ENCODE peak calls at places on chromosome 15, in four cellular contexts. C, P, E and S are unnamed samples.

GRCh38 chr15:97995881-97996603 is 35.5 kb downstream of the ARRDC4 start:
- DNase-seq in C (peak; percentile 36), P (no peak), E (peak; percentile 18), S (no peak)

GRCh38 chr15:87949934-87950298 is 306.6 kb downstream of the NTRK3 start:
- DNase-seq in C (no peak), P (no peak), E (no peak), S (no peak)

GRCh38 chr15:62566248-62566647 is 401.2 kb upstream of the C2CD4B start:
- DNase-seq in C (no peak), P (no peak), E (no peak), S (peak; percentile 10)

GRCh38 chr15:56821721-56822425 is 88.6 kb upstream of the ZNF280D start:
- DNase-seq in C (peak; percentile 80), P (no peak), E (peak; percentile 66), S (peak; percentile 77)

GRCh38 chr15:32131803-32132202 is 101.5 kb downstream of the CHRNA7 start:
- DNase-seq in C (no peak), P (no peak), E (no peak), S (no peak)

GRCh38 chr15:81023483-81024264 is 23.0 kb downstream of the TLNRD1 start:
- DNase-seq in C (no peak), P (peak; percentile 97), E (peak; percentile 24), S (peak; percentile 66)

GRCh38 chr15:67147410-67147949 is 82.1 kb downstream of the SMAD3 start:
- DNase-seq in C (no peak), P (no peak), E (no peak), S (no peak)

GRCh38 chr15:39625451-39625850 is 44.6 kb downstream of the THBS1 start:
- DNase-seq in C (no peak), P (no peak), E (no peak), S (no peak)

GRCh38 chr15:60539881-60540613 is 61.1 kb upstream of the ICE2 start:
- DNase-seq in C (no peak), P (no peak), E (no peak), S (no peak)

GRCh38 chr15:89363133-89363532 is 28.5 kb upstream of the POLG start:
- DNase-seq in C (no peak), P (no peak), E (no peak), S (no peak)

GRCh38 chr15:65901336-65901735 is 32.0 kb downstream of the RAB11A start:
- DNase-seq in C (no peak), P (no peak), E (no peak), S (no peak)

GRCh38 chr15:42145546-42146455 is 10.6 kb downstream of the PLA2G4F start:
- DNase-seq in C (no peak), P (no peak), E (no peak), S (no peak)

GRCh38 chr15:85934691-85935090 is 140.0 kb upstream of the KLHL25 start:
- DNase-seq in C (no peak), P (no peak), E (no peak), S (no peak)

GRCh38 chr15:59294574-59294960 is 78.1 kb downstream of the MYO1E start:
- DNase-seq in C (peak; percentile 77), P (no peak), E (no peak), S (no peak)

GRCh38 chr15:59332009-59332408 is 40.7 kb downstream of the MYO1E start:
- DNase-seq in C (no peak), P (no peak), E (no peak), S (no peak)

GRCh38 chr15:74578496-74578994 is 37.1 kb upstream of the CLK3 start:
- DNase-seq in C (no peak), P (no peak), E (no peak), S (no peak)

GRCh38 chr15:70412717-70413266 is 315.1 kb upstream of the TLE3 start:
- DNase-seq in C (no peak), P (no peak), E (no peak), S (no peak)

GRCh38 chr15:64622410-64623260 is 152.8 kb downstream of the RBPMS2 start:
- DNase-seq in C (no peak), P (peak; percentile 96), E (no peak), S (no peak)

GRCh38 chr15:64686130-64686735 is 89.2 kb downstream of the RBPMS2 start:
- DNase-seq in C (peak; percentile 67), P (no peak), E (peak; percentile 49), S (peak; percentile 63)

GRCh38 chr15:41513282-41514227 is at the start of gene LTK:
- DNase-seq in C (no peak), P (no peak), E (peak; percentile 91), S (no peak)

GRCh38 chr15:68582864-68583263 is 4.1 kb downstream of the CORO2B start:
- DNase-seq in C (no peak), P (no peak), E (no peak), S (no peak)

GRCh38 chr15:41827290-41827879 is 507 bp upstream of the JMJD7 start:
- DNase-seq in C (no peak), P (no peak), E (no peak), S (no peak)

GRCh38 chr15:89107984-89108383 is 19.7 kb downstream of the ABHD2 start:
- DNase-seq in C (no peak), P (no peak), E (no peak), S (no peak)

GRCh38 chr15:88509321-88509720 is 37.2 kb downstream of the DET1 start:
- DNase-seq in C (no peak), P (no peak), E (no peak), S (no peak)

GRCh38 chr15:32125595-32125994 is 95.3 kb downstream of the CHRNA7 start:
- DNase-seq in C (no peak), P (no peak), E (no peak), S (no peak)

DNA sequence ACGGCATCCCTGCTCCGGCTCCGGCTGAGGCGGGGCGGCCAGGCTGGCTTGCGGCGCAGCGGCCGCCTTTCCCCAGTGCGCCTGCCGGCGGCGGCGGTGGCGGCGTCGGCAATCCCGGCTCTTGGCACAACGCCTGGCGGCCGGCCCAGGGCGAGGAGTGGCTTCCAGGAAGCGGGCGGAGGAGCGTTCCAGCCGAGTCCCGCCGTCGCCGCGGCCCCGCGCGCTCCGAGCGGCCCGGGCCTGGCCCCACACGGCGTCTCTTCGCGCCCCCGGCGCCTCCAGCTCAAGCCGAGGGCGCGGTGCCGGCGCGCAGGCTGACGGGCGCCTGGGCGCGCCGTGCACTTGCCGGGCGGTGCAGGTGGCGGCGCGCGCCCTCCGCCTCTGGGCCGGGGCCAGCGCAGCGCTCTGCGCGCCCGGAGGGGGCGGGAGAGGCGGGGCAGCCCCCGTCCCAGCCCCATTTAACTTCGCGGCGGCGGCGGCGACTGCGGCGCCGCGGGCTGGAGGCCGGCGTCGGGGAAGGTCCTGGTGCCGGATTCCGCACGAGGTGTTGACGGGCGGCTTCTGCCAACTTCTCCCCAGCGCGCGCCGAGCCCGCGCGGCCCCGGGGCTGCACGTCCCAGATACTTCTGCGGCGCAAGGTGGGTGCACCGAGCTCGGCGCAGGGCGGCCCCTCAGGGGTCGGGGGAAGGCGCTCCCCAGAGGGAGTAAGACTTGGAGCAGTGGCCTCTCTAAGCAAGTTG is at the start of gene ADAMTSL3:
- DNase-seq in C (peak; percentile 49), P (no peak), E (no peak), S (no peak)
- H3K4me3 ChIP-seq in C (peak within 1 kb of the TSS; percentile 40), P (no peak within 1 kb of the TSS), E (no peak within 1 kb of the TSS), S (no peak within 1 kb of the TSS)

GRCh38 chr15:48385431-48385830 is 54.2 kb downstream of the DUT start:
- DNase-seq in C (no peak), P (no peak), E (no peak), S (peak; percentile 96)
- TF ChIP-seq ELK1 in C (no peak), P (no peak), E (no peak), S (no peak)

GRCh38 chr15:55744026-55744655 is 1.2 kb upstream of the PRTG start:
- DNase-seq in C (no peak), P (no peak), E (no peak), S (no peak)
- H3K4me3 ChIP-seq in C (peak overlapping the region; percentile 92), P (no peak overlapping the region), E (no peak overlapping the region), S (no peak overlapping the region)

GRCh38 chr15:37094542-37095196 is 5.7 kb downstream of the MEIS2 start:
- DNase-seq in C (no peak), P (no peak), E (no peak), S (peak; percentile 31)

GRCh38 chr15:37095197-37095992 is 5.0 kb downstream of the MEIS2 start:
- DNase-seq in C (no peak), P (no peak), E (no peak), S (no peak)

GRCh38 chr15:37096878-37097568 is 3.3 kb downstream of the MEIS2 start:
- DNase-seq in C (no peak), P (no peak), E (peak; percentile 28), S (peak; percentile 26)

GRCh38 chr15:37098468-37099320 is 1.7 kb downstream of the MEIS2 start:
- DNase-seq in C (peak; percentile 14), P (no peak), E (peak; percentile 52), S (peak; percentile 35)

DNA sequence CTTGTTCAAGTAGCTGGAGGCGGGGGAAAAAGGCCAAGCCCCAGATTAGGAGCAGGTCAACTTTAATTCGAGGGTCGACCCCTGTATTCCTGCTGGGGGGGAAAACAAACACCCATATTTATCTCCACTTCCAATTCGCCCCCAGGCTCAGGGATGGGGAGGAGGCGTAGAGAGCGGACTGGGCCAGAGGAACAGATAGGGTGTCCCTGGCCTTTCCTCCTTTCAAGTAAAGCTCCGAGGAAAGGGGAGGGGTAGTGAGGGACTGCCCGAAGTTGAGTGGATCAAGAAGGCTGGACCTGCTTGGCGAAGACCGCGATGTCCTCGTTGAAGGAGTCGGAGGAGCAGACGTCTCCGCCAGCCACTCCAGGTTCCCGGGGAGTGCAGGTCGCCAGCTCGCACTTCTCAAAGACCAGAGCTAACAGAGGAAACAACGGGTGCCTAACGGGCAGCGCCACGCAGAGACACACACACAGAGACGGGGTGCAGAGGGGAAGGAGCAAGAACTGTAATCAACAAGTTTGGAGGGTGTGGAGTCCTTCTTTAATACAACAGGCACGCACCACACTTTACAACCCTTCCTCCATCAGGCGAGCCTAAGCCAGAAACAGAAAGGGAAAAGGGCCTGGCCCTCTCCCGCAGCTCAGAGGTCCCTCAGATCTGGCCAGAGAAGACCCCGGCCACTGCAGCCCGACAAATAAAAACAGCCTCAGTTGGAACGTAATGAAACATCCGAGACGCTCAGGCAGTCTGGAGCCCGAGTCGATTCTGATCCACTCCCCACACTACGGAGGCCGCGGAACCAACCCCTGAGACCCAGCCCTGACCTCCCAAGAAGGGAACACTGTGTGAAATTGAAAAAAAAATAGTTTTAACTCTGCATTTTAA is 4.1 kb downstream of the MEIS2 start:
- DNase-seq in C (no peak), P (no peak), E (no peak), S (no peak)
- TF ChIP-seq ELK1 in C (no peak), P (no peak), E (no peak), S (no peak)